ENCODE peak calls at places on chromosomes 11 and 22, in eight cellular contexts. One of them, this sample, is unnamed.

GRCh38 chr22:47143249-47143938 is 380.9 kb downstream of the TBC1D22A start:
- DNase-seq in MM.1S: no peak
- DNase-seq in cardiac fibroblast: no peak
- DNase-seq in left colon: no peak
- DNase-seq in endothelial cell: no peak
- DNase-seq in fibroblast of mammary gland: no peak
- DNase-seq in sciatic nerve: no peak
- DNase-seq in IMR-90: no peak
- DNase-seq in this sample: no peak

GRCh38 chr22:29096736-29097669 is 24.2 kb downstream of the KREMEN1 start:
- DNase-seq in MM.1S: no peak
- DNase-seq in cardiac fibroblast: no peak
- DNase-seq in left colon: no peak
- DNase-seq in endothelial cell: no peak
- DNase-seq in fibroblast of mammary gland: peak; percentile 42
- DNase-seq in sciatic nerve: no peak
- DNase-seq in IMR-90: peak; percentile 30
- DNase-seq in this sample: peak; percentile 18

GRCh38 chr11:2578006-2578933 is 121.5 kb downstream of the KCNQ1OT1 start:
- DNase-seq in MM.1S: no peak
- DNase-seq in cardiac fibroblast: no peak
- DNase-seq in left colon: peak; percentile 24
- DNase-seq in endothelial cell: no peak
- DNase-seq in fibroblast of mammary gland: no peak
- DNase-seq in sciatic nerve: peak; percentile 48
- DNase-seq in IMR-90: no peak
- DNase-seq in this sample: peak; percentile 7

GRCh38 chr22:31451709-31452571 is 37.7 kb downstream of the EIF4ENIF1 start:
- DNase-seq in MM.1S: peak; percentile 37
- DNase-seq in cardiac fibroblast: peak; percentile 66
- DNase-seq in left colon: no peak
- DNase-seq in endothelial cell: peak; percentile 6
- DNase-seq in fibroblast of mammary gland: peak; percentile 67
- DNase-seq in sciatic nerve: no peak
- DNase-seq in IMR-90: peak; percentile 59
- DNase-seq in this sample: no peak

GRCh38 chr22:35140879-35141745 is 75.2 kb downstream of the ISX start:
- DNase-seq in MM.1S: no peak
- DNase-seq in cardiac fibroblast: no peak
- DNase-seq in left colon: peak; percentile 82
- DNase-seq in endothelial cell: peak; percentile 47
- DNase-seq in fibroblast of mammary gland: no peak
- DNase-seq in sciatic nerve: no peak
- DNase-seq in IMR-90: no peak
- DNase-seq in this sample: peak; percentile 81

GRCh38 chr11:42482822-42483221 is 829.0 kb upstream of the API5 start:
- DNase-seq in MM.1S: no peak
- DNase-seq in cardiac fibroblast: no peak
- DNase-seq in left colon: no peak
- DNase-seq in endothelial cell: no peak
- DNase-seq in fibroblast of mammary gland: no peak
- DNase-seq in sciatic nerve: no peak
- DNase-seq in IMR-90: no peak
- DNase-seq in this sample: no peak

GRCh38 chr11:31680770-31681169 is 130.4 kb downstream of the PAX6 start:
- DNase-seq in MM.1S: no peak
- DNase-seq in cardiac fibroblast: no peak
- DNase-seq in left colon: no peak
- DNase-seq in endothelial cell: no peak
- DNase-seq in fibroblast of mammary gland: no peak
- DNase-seq in sciatic nerve: no peak
- DNase-seq in IMR-90: no peak
- DNase-seq in this sample: no peak

GRCh38 chr11:26194871-26195270 is 137.1 kb upstream of the ANO3 start:
- DNase-seq in MM.1S: no peak
- DNase-seq in cardiac fibroblast: no peak
- DNase-seq in left colon: no peak
- DNase-seq in endothelial cell: no peak
- DNase-seq in fibroblast of mammary gland: no peak
- DNase-seq in sciatic nerve: no peak
- DNase-seq in IMR-90: peak; percentile 26
- DNase-seq in this sample: no peak

GRCh38 chr11:66299189-66299588 is 7.5 kb downstream of the TMEM151A start:
- DNase-seq in MM.1S: no peak
- DNase-seq in cardiac fibroblast: no peak
- DNase-seq in left colon: no peak
- DNase-seq in endothelial cell: no peak
- DNase-seq in fibroblast of mammary gland: no peak
- DNase-seq in sciatic nerve: no peak
- DNase-seq in IMR-90: no peak
- DNase-seq in this sample: no peak

GRCh38 chr22:36921309-36922096 is 8.1 kb downstream of the CSF2RB start:
- DNase-seq in MM.1S: no peak
- DNase-seq in cardiac fibroblast: no peak
- DNase-seq in left colon: no peak
- DNase-seq in endothelial cell: no peak
- DNase-seq in fibroblast of mammary gland: no peak
- DNase-seq in sciatic nerve: no peak
- DNase-seq in IMR-90: no peak
- DNase-seq in this sample: no peak

GRCh38 chr11:78886616-78887015 is 312.0 kb upstream of the NARS2 start:
- DNase-seq in MM.1S: no peak
- DNase-seq in cardiac fibroblast: peak; percentile 63
- DNase-seq in left colon: no peak
- DNase-seq in endothelial cell: no peak
- DNase-seq in fibroblast of mammary gland: peak; percentile 70
- DNase-seq in sciatic nerve: no peak
- DNase-seq in IMR-90: peak; percentile 64
- DNase-seq in this sample: no peak

GRCh38 chr22:42800731-42801536 is 56.1 kb downstream of the ARFGAP3 start:
- DNase-seq in MM.1S: no peak
- DNase-seq in cardiac fibroblast: no peak
- DNase-seq in left colon: no peak
- DNase-seq in endothelial cell: no peak
- DNase-seq in fibroblast of mammary gland: no peak
- DNase-seq in sciatic nerve: no peak
- DNase-seq in IMR-90: no peak
- DNase-seq in this sample: no peak

GRCh38 chr22:30208631-30209603 is 37.6 kb downstream of the LIF start:
- DNase-seq in MM.1S: no peak
- DNase-seq in cardiac fibroblast: peak; percentile 94
- DNase-seq in left colon: no peak
- DNase-seq in endothelial cell: no peak
- DNase-seq in fibroblast of mammary gland: peak; percentile 92
- DNase-seq in sciatic nerve: peak; percentile 83
- DNase-seq in IMR-90: peak; percentile 97
- DNase-seq in this sample: no peak

GRCh38 chr11:77154381-77155081 is 26.5 kb downstream of the MYO7A start:
- DNase-seq in MM.1S: no peak
- DNase-seq in cardiac fibroblast: no peak
- DNase-seq in left colon: peak; percentile 48
- DNase-seq in endothelial cell: no peak
- DNase-seq in fibroblast of mammary gland: no peak
- DNase-seq in sciatic nerve: no peak
- DNase-seq in IMR-90: no peak
- DNase-seq in this sample: no peak

GRCh38 chr11:7564803-7565202 is 51.0 kb downstream of the PPFIBP2 start:
- DNase-seq in MM.1S: no peak
- DNase-seq in cardiac fibroblast: no peak
- DNase-seq in left colon: no peak
- DNase-seq in endothelial cell: no peak
- DNase-seq in fibroblast of mammary gland: no peak
- DNase-seq in sciatic nerve: no peak
- DNase-seq in IMR-90: no peak
- DNase-seq in this sample: no peak

GRCh38 chr22:49614966-49615965 is 212.4 kb downstream of the BRD1 start:
- DNase-seq in MM.1S: no peak
- DNase-seq in cardiac fibroblast: no peak
- DNase-seq in left colon: no peak
- DNase-seq in endothelial cell: no peak
- DNase-seq in fibroblast of mammary gland: no peak
- DNase-seq in sciatic nerve: no peak
- DNase-seq in IMR-90: no peak
- DNase-seq in this sample: peak; percentile 8

GRCh38 chr22:20751185-20751851 is 22.6 kb upstream of the SERPIND1 start:
- DNase-seq in MM.1S: no peak
- DNase-seq in cardiac fibroblast: peak; percentile 10
- DNase-seq in left colon: no peak
- DNase-seq in endothelial cell: peak; percentile 57
- DNase-seq in fibroblast of mammary gland: no peak
- DNase-seq in sciatic nerve: no peak
- DNase-seq in IMR-90: no peak
- DNase-seq in this sample: peak; percentile 70

GRCh38 chr11:82999232-82999631 is 72.5 kb downstream of the RAB30 start:
- DNase-seq in MM.1S: no peak
- DNase-seq in cardiac fibroblast: no peak
- DNase-seq in left colon: no peak
- DNase-seq in endothelial cell: no peak
- DNase-seq in fibroblast of mammary gland: no peak
- DNase-seq in sciatic nerve: no peak
- DNase-seq in IMR-90: no peak
- DNase-seq in this sample: no peak